ENCODE peak calls at places on chromosomes 2 and 18, in six cellular contexts. N is A172, M is Right ventricle myocardium superior, S is astrocyte of the spinal cord, E is D341Med, B is posterior cingulate gyrus. F is an unnamed sample.

GRCh38 chr2:235206399-235206798 is 254.6 kb downstream of the SH3BP4 start:
- DNase-seq in N (no peak), M (no peak), S (no peak), E (no peak), B (no peak), F (no peak)

GRCh38 chr2:207835805-207836204 is 66.1 kb upstream of the FZD5 start:
- DNase-seq in N (no peak), M (no peak), S (no peak), E (no peak), B (no peak), F (no peak)

GRCh38 chr2:86512034-86512433 is 51.2 kb downstream of the CHMP3 start:
- DNase-seq in N (no peak), M (no peak), S (no peak), E (no peak), B (no peak), F (no peak)

GRCh38 chr18:54859667-54860421 is 31.6 kb downstream of the RAB27B start:
- DNase-seq in N (no peak), M (no peak), S (no peak), E (no peak), B (no peak), F (no peak)

GRCh38 chr18:55402731-55403405 is 185.1 kb downstream of the TCF4 start:
- DNase-seq in N (peak), M (no peak), S (peak), E (no peak), B (no peak), F (no peak)

GRCh38 chr2:225027061-225027762 is 15.1 kb downstream of the DOCK10 start:
- DNase-seq in N (no peak), M (no peak), S (no peak), E (no peak), B (no peak), F (no peak)

GRCh38 chr2:205527801-205528200 is 154.5 kb upstream of the NRP2 start:
- DNase-seq in N (peak), M (no peak), S (no peak), E (no peak), B (no peak), F (no peak)

GRCh38 chr2:98547092-98547798 is 61.1 kb downstream of the COA5 start:
- DNase-seq in N (no peak), M (no peak), S (no peak), E (no peak), B (no peak), F (no peak)

GRCh38 chr18:6836331-6836730 is 106.8 kb downstream of the ARHGAP28 start:
- DNase-seq in N (no peak), M (no peak), S (no peak), E (no peak), B (no peak), F (no peak)

GRCh38 chr2:30768708-30769580 is 38.3 kb downstream of the CAPN13 start:
- DNase-seq in N (no peak), M (no peak), S (no peak), E (no peak), B (no peak), F (no peak)

GRCh38 chr2:67272195-67272594 is 124.9 kb upstream of the ETAA1 start:
- DNase-seq in N (no peak), M (no peak), S (no peak), E (no peak), B (no peak), F (no peak)

GRCh38 chr2:167733750-167734149 is 513.6 kb downstream of the STK39 start:
- DNase-seq in N (no peak), M (no peak), S (peak), E (no peak), B (no peak), F (no peak)

GRCh38 chr2:47779416-47779790 is 3.5 kb upstream of the MSH6 start:
- DNase-seq in N (no peak), M (no peak), S (no peak), E (no peak), B (no peak), F (no peak)

GRCh38 chr18:48576454-48576766 is 37.6 kb downstream of the CTIF start:
- DNase-seq in N (no peak), M (no peak), S (no peak), E (no peak), B (no peak), F (no peak)

GRCh38 chr2:36549063-36549662 is 48.8 kb downstream of the FEZ2 start:
- DNase-seq in N (peak), M (no peak), S (no peak), E (no peak), B (no peak), F (no peak)

GRCh38 chr2:241926541-241927311 is 57.2 kb downstream of the RTP5 start:
- DNase-seq in N (no peak), M (no peak), S (no peak), E (no peak), B (no peak), F (no peak)

GRCh38 chr2:48483916-48484315 is 46.0 kb upstream of the STON1 start:
- DNase-seq in N (no peak), M (no peak), S (peak), E (no peak), B (no peak), F (no peak)

GRCh38 chr2:7867858-7868257 is 814.0 kb upstream of the ID2 start:
- DNase-seq in N (no peak), M (no peak), S (no peak), E (no peak), B (no peak), F (no peak)

GRCh38 chr2:165115258-165115657 is 88.6 kb downstream of the SCN3A start:
- DNase-seq in N (no peak), M (no peak), S (no peak), E (no peak), B (no peak), F (no peak)

GRCh38 chr18:25764777-25765176 is 325.6 kb downstream of the SS18 start:
- DNase-seq in N (no peak), M (no peak), S (no peak), E (no peak), B (no peak), F (no peak)

GRCh38 chr2:74399785-74400184 is 19.7 kb upstream of the DCTN1 start:
- DNase-seq in N (peak), M (no peak), S (peak), E (peak), B (no peak), F (no peak)

GRCh38 chr2:51218057-51218456 is 186.1 kb upstream of the NRXN1 start:
- DNase-seq in N (peak), M (no peak), S (no peak), E (no peak), B (no peak), F (no peak)

GRCh38 chr2:227706859-227707258 is 11.0 kb downstream of the SLC19A3 start:
- DNase-seq in N (no peak), M (no peak), S (no peak), E (no peak), B (no peak), F (no peak)

GRCh38 chr18:50839341-50839740 is 19.5 kb upstream of the MRO start:
- DNase-seq in N (no peak), M (no peak), S (no peak), E (no peak), B (no peak), F (no peak)

F was measured in endothelial cell.